ENCODE peak calls at places on chromosomes 5 and 9, in eight cellular contexts. A is lung; H is AG09309; I is astrocyte of the spinal cord; Q is mammary epithelial cell; E is IMR-90; M is pancreas; R is CD8-positive, alpha-beta T cell. F is an unnamed sample.

GRCh38 chr5:149323235-149324205 is 21.8 kb upstream of the GRPEL2 start:
- DNase-seq in A (no peak), H (no peak), I (peak; percentile 20), Q (no peak), E (peak; percentile 30), M (no peak), R (no peak), F (no peak)

GRCh38 chr5:159128070-159128507 is 28.4 kb upstream of the EBF1 start:
- DNase-seq in A (no peak), H (no peak), I (no peak), Q (no peak), E (no peak), M (no peak), R (no peak), F (no peak)

GRCh38 chr9:82598254-82599039 is 464.5 kb downstream of the RASEF start:
- DNase-seq in A (no peak), H (no peak), I (no peak), Q (no peak), E (peak; percentile 12), M (no peak), R (no peak), F (no peak)

GRCh38 chr5:59893436-59894227 is at the start of gene PDE4D:
- DNase-seq in A (peak; percentile 57), H (no peak), I (peak; percentile 72), Q (peak; percentile 47), E (peak; percentile 38), M (peak; percentile 70), R (no peak), F (no peak)

GRCh38 chr9:93709600-93710369 is 133.4 kb downstream of the PHF2 start:
- DNase-seq in A (no peak), H (no peak), I (no peak), Q (no peak), E (no peak), M (no peak), R (no peak), F (no peak)

GRCh38 chr9:89602978-89603628 is 1.7 kb upstream of the GADD45G start:
- DNase-seq in A (peak; percentile 92), H (peak; percentile 21), I (peak; percentile 82), Q (peak; percentile 72), E (peak; percentile 67), M (peak; percentile 93), R (peak; percentile 67), F (no peak)

GRCh38 chr9:135797507-135798302 is 95.7 kb downstream of the KCNT1 start:
- DNase-seq in A (no peak), H (no peak), I (no peak), Q (peak; percentile 29), E (peak; percentile 31), M (peak; percentile 25), R (no peak), F (no peak)

GRCh38 chr5:5014836-5015235 is 125.3 kb upstream of the ADAMTS16 start:
- DNase-seq in A (no peak), H (peak; percentile 79), I (peak; percentile 85), Q (peak; percentile 28), E (no peak), M (no peak), R (no peak), F (peak; percentile 65)

GRCh38 chr5:17329566-17329965 is 112.1 kb downstream of the BASP1 start:
- DNase-seq in A (no peak), H (no peak), I (no peak), Q (no peak), E (no peak), M (no peak), R (no peak), F (no peak)

GRCh38 chr5:52580921-52581320 is 206.8 kb upstream of the ITGA1 start:
- DNase-seq in A (no peak), H (no peak), I (peak; percentile 94), Q (peak; percentile 66), E (peak; percentile 27), M (no peak), R (no peak), F (no peak)

GRCh38 chr5:177437623-177438022 is 9.0 kb upstream of the PRR7 start:
- DNase-seq in A (no peak), H (no peak), I (no peak), Q (no peak), E (no peak), M (no peak), R (no peak), F (no peak)

GRCh38 chr9:15372385-15373200 is 50.1 kb upstream of the SNAPC3 start:
- DNase-seq in A (no peak), H (no peak), I (no peak), Q (no peak), E (no peak), M (no peak), R (no peak), F (no peak)

GRCh38 chr5:134432677-134433359 is 21.1 kb upstream of the CDKN2AIPNL start:
- DNase-seq in A (no peak), H (no peak), I (peak; percentile 40), Q (no peak), E (peak; percentile 67), M (no peak), R (no peak), F (no peak)

GRCh38 chr9:133374612-133375115 is 1.2 kb downstream of the SURF4 start:
- DNase-seq in A (no peak), H (peak; percentile 28), I (peak; percentile 67), Q (peak; percentile 30), E (peak; percentile 68), M (no peak), R (no peak), F (no peak)

GRCh38 chr5:87845734-87846133 is 422.9 kb downstream of the TMEM161B start:
- DNase-seq in A (no peak), H (no peak), I (peak; percentile 49), Q (no peak), E (no peak), M (no peak), R (no peak), F (no peak)

GRCh38 chr5:87844866-87845265 is 423.8 kb downstream of the TMEM161B start:
- DNase-seq in A (no peak), H (no peak), I (no peak), Q (no peak), E (no peak), M (no peak), R (no peak), F (no peak)

GRCh38 chr5:87844449-87844848 is 424.2 kb downstream of the TMEM161B start:
- DNase-seq in A (no peak), H (no peak), I (no peak), Q (no peak), E (no peak), M (no peak), R (no peak), F (no peak)
- TF ChIP-seq CTCF in A (no peak), H (no peak), I (no peak), Q (peak; percentile 26), E (no peak), M (no peak), R (no peak), F (no peak)

GRCh38 chr5:179271821-179272325 is 73.4 kb downstream of the ADAMTS2 start:
- DNase-seq in A (no peak), H (no peak), I (no peak), Q (no peak), E (no peak), M (no peak), R (no peak), F (no peak)
- H3K4me3 ChIP-seq in A (no peak overlapping the region), H (no peak overlapping the region), I (no peak overlapping the region), Q (no peak overlapping the region), E (no peak overlapping the region), M (no peak overlapping the region), R (no peak overlapping the region), F (no peak overlapping the region)

DNA sequence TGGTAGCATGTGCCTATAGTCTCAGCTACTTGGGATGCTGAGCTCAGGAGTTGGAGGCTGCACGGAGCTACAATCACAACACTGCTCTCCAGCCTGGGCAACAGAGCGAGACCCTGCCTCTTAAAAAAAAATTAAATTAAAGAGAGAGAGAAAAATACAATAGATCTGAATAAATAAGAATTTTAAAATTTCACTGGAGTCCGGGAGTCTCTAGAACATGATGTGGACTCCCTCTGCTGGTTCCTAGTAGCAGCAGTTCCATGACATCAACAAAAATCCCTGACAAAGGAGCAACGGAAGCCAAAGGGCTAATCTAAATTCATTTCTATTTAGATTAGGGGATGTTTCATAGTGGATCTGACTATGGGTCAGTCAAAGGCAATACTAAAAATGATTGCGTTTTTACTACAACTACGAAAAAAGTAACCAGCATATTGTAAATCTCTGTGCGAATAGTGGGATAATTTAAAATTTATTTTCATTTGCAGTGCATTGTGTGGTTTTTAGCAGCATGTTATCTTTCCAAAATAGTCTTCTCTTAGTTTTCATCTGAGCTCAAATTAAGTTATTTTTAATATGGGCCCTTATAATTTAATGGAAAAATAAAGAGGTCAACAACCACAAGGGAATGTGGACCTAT is 6.7 kb downstream of the INIP start:
- DNase-seq in A (no peak), H (no peak), I (peak; percentile 47), Q (peak; percentile 13), E (peak; percentile 64), M (no peak), R (no peak), F (no peak)
- TF ChIP-seq CTCF in A (peak; percentile 12), H (peak; percentile 80), I (peak; percentile 78), Q (peak; percentile 64), E (peak; percentile 77), M (peak; percentile 21), R (no peak), F (peak; percentile 77)

DNA sequence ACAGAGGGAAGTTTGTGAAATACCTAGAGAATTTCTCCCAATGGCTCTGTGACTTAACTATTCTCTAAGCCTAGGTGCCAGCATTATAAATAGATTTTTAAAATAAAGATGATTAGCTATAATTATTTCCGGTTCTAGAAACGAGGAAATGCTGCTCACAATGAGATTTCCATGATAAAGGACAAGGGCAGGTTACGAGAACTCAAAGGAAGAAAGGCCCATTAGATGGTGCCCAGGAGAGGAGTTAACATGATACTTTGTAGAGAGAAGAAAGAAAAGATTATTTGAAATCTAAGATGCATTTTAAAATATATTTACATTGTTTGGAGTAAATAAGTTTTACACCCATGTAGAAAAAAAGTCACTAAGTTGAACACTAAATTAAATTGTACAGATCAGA is 538.3 kb upstream of the PTGER4 start:
- DNase-seq in A (no peak), H (no peak), I (no peak), Q (no peak), E (no peak), M (no peak), R (no peak), F (no peak)
- H3K4me3 ChIP-seq in A (no peak overlapping the region), H (no peak overlapping the region), I (no peak overlapping the region), Q (no peak overlapping the region), E (no peak overlapping the region), M (no peak overlapping the region), R (no peak overlapping the region), F (no peak overlapping the region)

F was measured in BJ.